ENCODE peak calls at places on chromosomes 4 and X, in eight cellular contexts. One of them, this sample, is unnamed. For H3K4me1, the result is how much of the 10 kb centered on the place peaks cover.

GRCh38 chr4:83629945-83630684 is 94.2 kb downstream of the GPAT3 start:
- DNase-seq in uterus: peak
- DNase-seq in tibial artery: peak
- DNase-seq in OCI-LY7: no peak
- DNase-seq in testis: no peak
- DNase-seq in ovary: no peak
- DNase-seq in CD8-positive, alpha-beta T cell: no peak
- DNase-seq in HAP-1: no peak
- DNase-seq in this sample: no peak

GRCh38 chr4:2755821-2756690 is at the start of gene TNIP2:
- DNase-seq in uterus: peak
- DNase-seq in tibial artery: peak
- DNase-seq in OCI-LY7: peak
- DNase-seq in testis: peak
- DNase-seq in ovary: peak
- DNase-seq in CD8-positive, alpha-beta T cell: peak
- DNase-seq in HAP-1: peak
- DNase-seq in this sample: no peak

GRCh38 chr4:123785515-123785914 is 388.9 kb downstream of the SPRY1 start:
- DNase-seq in uterus: peak
- DNase-seq in tibial artery: peak
- DNase-seq in OCI-LY7: no peak
- DNase-seq in testis: peak
- DNase-seq in ovary: peak
- DNase-seq in CD8-positive, alpha-beta T cell: no peak
- DNase-seq in HAP-1: no peak
- DNase-seq in this sample: peak

GRCh38 chr4:63379750-63380522 is 1029.3 kb downstream of the TECRL start:
- DNase-seq in uterus: no peak
- DNase-seq in tibial artery: no peak
- DNase-seq in OCI-LY7: no peak
- DNase-seq in testis: no peak
- DNase-seq in ovary: no peak
- DNase-seq in CD8-positive, alpha-beta T cell: no peak
- DNase-seq in HAP-1: no peak
- DNase-seq in this sample: no peak

GRCh38 chrX:18390941-18391538 is 34.4 kb upstream of the CDKL5 start:
- DNase-seq in uterus: peak
- DNase-seq in tibial artery: peak
- DNase-seq in OCI-LY7: peak
- DNase-seq in testis: peak
- DNase-seq in ovary: peak
- DNase-seq in CD8-positive, alpha-beta T cell: peak
- DNase-seq in HAP-1: peak
- DNase-seq in this sample: no peak

GRCh38 chr4:154435895-154436294 is 55.7 kb downstream of the DCHS2 start:
- DNase-seq in uterus: no peak
- DNase-seq in tibial artery: no peak
- DNase-seq in OCI-LY7: no peak
- DNase-seq in testis: no peak
- DNase-seq in ovary: no peak
- DNase-seq in CD8-positive, alpha-beta T cell: no peak
- DNase-seq in HAP-1: no peak
- DNase-seq in this sample: no peak

GRCh38 chrX:74090049-74090448 is 213.9 kb upstream of the ZCCHC13 start:
- DNase-seq in uterus: no peak
- DNase-seq in tibial artery: no peak
- DNase-seq in OCI-LY7: no peak
- DNase-seq in testis: no peak
- DNase-seq in ovary: no peak
- DNase-seq in CD8-positive, alpha-beta T cell: no peak
- DNase-seq in HAP-1: no peak
- DNase-seq in this sample: no peak

GRCh38 chr4:22339491-22339890 is 176.4 kb downstream of the ADGRA3 start:
- DNase-seq in uterus: no peak
- DNase-seq in tibial artery: no peak
- DNase-seq in OCI-LY7: no peak
- DNase-seq in testis: peak
- DNase-seq in ovary: no peak
- DNase-seq in CD8-positive, alpha-beta T cell: no peak
- DNase-seq in HAP-1: no peak
- DNase-seq in this sample: no peak

GRCh38 chr4:53592128-53592527 is 842 bp upstream of the LNX1 start:
- DNase-seq in uterus: no peak
- DNase-seq in tibial artery: no peak
- DNase-seq in OCI-LY7: no peak
- DNase-seq in testis: no peak
- DNase-seq in ovary: no peak
- DNase-seq in CD8-positive, alpha-beta T cell: no peak
- DNase-seq in HAP-1: no peak
- DNase-seq in this sample: no peak

GRCh38 chr4:140071806-140072205 is 82.2 kb downstream of the MAML3 start:
- DNase-seq in uterus: no peak
- DNase-seq in tibial artery: no peak
- DNase-seq in OCI-LY7: no peak
- DNase-seq in testis: no peak
- DNase-seq in ovary: no peak
- DNase-seq in CD8-positive, alpha-beta T cell: peak
- DNase-seq in HAP-1: no peak
- DNase-seq in this sample: no peak

GRCh38 chr4:100786481-100786880 is 268.7 kb upstream of the EMCN start:
- DNase-seq in uterus: peak
- DNase-seq in tibial artery: no peak
- DNase-seq in OCI-LY7: no peak
- DNase-seq in testis: no peak
- DNase-seq in ovary: no peak
- DNase-seq in CD8-positive, alpha-beta T cell: no peak
- DNase-seq in HAP-1: no peak
- DNase-seq in this sample: no peak

GRCh38 chrX:109089359-109089758 is 353.0 kb upstream of the IRS4 start:
- DNase-seq in uterus: no peak
- DNase-seq in tibial artery: no peak
- DNase-seq in OCI-LY7: no peak
- DNase-seq in testis: no peak
- DNase-seq in ovary: no peak
- DNase-seq in CD8-positive, alpha-beta T cell: no peak
- DNase-seq in HAP-1: no peak
- DNase-seq in this sample: no peak

GRCh38 chrX:109795682-109796081 is 62.6 kb upstream of the ACSL4 start:
- DNase-seq in uterus: no peak
- DNase-seq in tibial artery: no peak
- DNase-seq in OCI-LY7: no peak
- DNase-seq in testis: no peak
- DNase-seq in ovary: no peak
- DNase-seq in CD8-positive, alpha-beta T cell: no peak
- DNase-seq in HAP-1: no peak
- DNase-seq in this sample: no peak

GRCh38 chrX:7055386-7056137 is 92.0 kb upstream of the STS start:
- DNase-seq in uterus: no peak
- DNase-seq in tibial artery: no peak
- DNase-seq in OCI-LY7: peak
- DNase-seq in testis: no peak
- DNase-seq in ovary: no peak
- DNase-seq in CD8-positive, alpha-beta T cell: no peak
- DNase-seq in HAP-1: no peak
- DNase-seq in this sample: no peak

GRCh38 chr4:41257257-41257900 is 651 bp downstream of the UCHL1 start:
- DNase-seq in uterus: no peak
- DNase-seq in tibial artery: peak
- DNase-seq in OCI-LY7: peak
- DNase-seq in testis: peak
- DNase-seq in ovary: peak
- DNase-seq in CD8-positive, alpha-beta T cell: no peak
- DNase-seq in HAP-1: no peak
- DNase-seq in this sample: peak

GRCh38 chrX:24424948-24425347 is 40.1 kb upstream of the PDK3 start:
- DNase-seq in uterus: peak
- DNase-seq in tibial artery: peak
- DNase-seq in OCI-LY7: no peak
- DNase-seq in testis: peak
- DNase-seq in ovary: peak
- DNase-seq in CD8-positive, alpha-beta T cell: no peak
- DNase-seq in HAP-1: no peak
- DNase-seq in this sample: no peak

GRCh38 chr4:47104986-47105385 is 73.6 kb downstream of the GABRB1 start:
- DNase-seq in uterus: no peak
- DNase-seq in tibial artery: no peak
- DNase-seq in OCI-LY7: no peak
- DNase-seq in testis: no peak
- DNase-seq in ovary: no peak
- DNase-seq in CD8-positive, alpha-beta T cell: no peak
- DNase-seq in HAP-1: no peak
- DNase-seq in this sample: no peak

DNA sequence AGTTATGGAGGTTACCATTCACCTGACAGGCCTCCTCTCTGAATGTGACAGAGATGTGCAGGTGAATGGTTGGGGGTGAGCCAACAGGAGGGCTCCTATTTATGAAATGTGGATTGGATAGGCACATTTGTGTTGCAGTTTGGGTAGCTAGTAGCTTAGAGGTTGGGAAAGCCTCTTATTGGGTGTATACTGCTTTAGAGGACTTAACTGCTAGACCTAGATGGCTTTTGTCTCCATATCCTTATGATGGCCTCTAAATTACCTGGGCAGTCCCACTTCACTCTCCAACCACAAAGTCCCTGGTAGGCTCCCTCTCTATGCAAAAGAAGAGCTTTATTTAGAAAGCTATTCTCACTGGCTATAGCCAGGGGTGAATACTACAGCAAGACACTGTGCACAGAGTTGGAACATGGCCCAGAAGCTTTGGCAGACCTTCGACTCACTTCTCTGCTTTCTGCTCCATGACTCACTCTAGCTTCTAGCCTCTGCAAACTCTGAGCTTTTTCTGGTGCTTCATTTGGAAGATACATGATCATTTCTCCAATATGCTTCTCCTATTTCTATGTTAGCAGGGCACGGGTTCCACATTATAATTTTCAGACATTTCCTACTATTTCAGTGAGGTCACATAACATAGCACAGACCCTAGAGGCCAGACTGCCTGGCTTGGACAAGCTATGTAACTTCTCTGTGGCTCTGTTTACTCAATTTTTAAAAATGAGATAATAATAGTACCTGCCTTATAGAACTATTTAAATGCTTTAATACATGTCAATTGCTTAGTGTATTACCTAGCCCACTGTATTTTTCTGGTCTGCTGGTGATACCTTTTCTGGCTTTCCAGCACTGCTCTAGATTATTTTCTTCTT is 6.0 kb upstream of the VGLL1 start:
- DNase-seq in uterus: peak
- DNase-seq in tibial artery: peak
- DNase-seq in OCI-LY7: no peak
- DNase-seq in testis: peak
- DNase-seq in ovary: peak
- DNase-seq in CD8-positive, alpha-beta T cell: no peak
- DNase-seq in HAP-1: no peak
- DNase-seq in this sample: no peak
- H3K4me3 ChIP-seq in uterus: no peak
- H3K4me3 ChIP-seq in tibial artery: no peak
- H3K4me3 ChIP-seq in OCI-LY7: no peak
- H3K4me3 ChIP-seq in testis: no peak
- H3K4me3 ChIP-seq in ovary: no peak
- H3K4me3 ChIP-seq in CD8-positive, alpha-beta T cell: no peak
- H3K4me3 ChIP-seq in HAP-1: no peak
- H3K4me3 ChIP-seq in this sample: no peak

GRCh38 chr4:81398379-81398778 is 73.3 kb downstream of the RASGEF1B start:
- DNase-seq in uterus: no peak
- DNase-seq in tibial artery: no peak
- DNase-seq in OCI-LY7: no peak
- DNase-seq in testis: no peak
- DNase-seq in ovary: no peak
- DNase-seq in CD8-positive, alpha-beta T cell: no peak
- DNase-seq in HAP-1: no peak
- DNase-seq in this sample: no peak
- H3K4me1 ChIP-seq in uterus: under half
- H3K4me1 ChIP-seq in tibial artery: under half
- H3K4me1 ChIP-seq in OCI-LY7: under half
- H3K4me1 ChIP-seq in testis: under half
- H3K4me1 ChIP-seq in ovary: under half
- H3K4me1 ChIP-seq in CD8-positive, alpha-beta T cell: under half
- H3K4me1 ChIP-seq in HAP-1: under half
- H3K4me1 ChIP-seq in this sample: under half

GRCh38 chr4:170089274-170089742 is 448 bp downstream of the AADAT start:
- DNase-seq in uterus: peak
- DNase-seq in tibial artery: no peak
- DNase-seq in OCI-LY7: no peak
- DNase-seq in testis: peak
- DNase-seq in ovary: peak
- DNase-seq in CD8-positive, alpha-beta T cell: no peak
- DNase-seq in HAP-1: peak
- DNase-seq in this sample: no peak

GRCh38 chr4:170089743-170090666 is at the start of gene AADAT:
- DNase-seq in uterus: peak
- DNase-seq in tibial artery: peak
- DNase-seq in OCI-LY7: no peak
- DNase-seq in testis: peak
- DNase-seq in ovary: peak
- DNase-seq in CD8-positive, alpha-beta T cell: no peak
- DNase-seq in HAP-1: peak
- DNase-seq in this sample: peak

GRCh38 chr4:170090667-170091052 is 904 bp upstream of the AADAT start:
- DNase-seq in uterus: no peak
- DNase-seq in tibial artery: no peak
- DNase-seq in OCI-LY7: no peak
- DNase-seq in testis: no peak
- DNase-seq in ovary: no peak
- DNase-seq in CD8-positive, alpha-beta T cell: no peak
- DNase-seq in HAP-1: no peak
- DNase-seq in this sample: no peak

GRCh38 chr4:170087163-170087700 is 2.5 kb downstream of the AADAT start:
- DNase-seq in uterus: no peak
- DNase-seq in tibial artery: no peak
- DNase-seq in OCI-LY7: no peak
- DNase-seq in testis: no peak
- DNase-seq in ovary: no peak
- DNase-seq in CD8-positive, alpha-beta T cell: no peak
- DNase-seq in HAP-1: peak
- DNase-seq in this sample: no peak

GRCh38 chr4:170088686-170089085 is 1.1 kb downstream of the AADAT start:
- DNase-seq in uterus: no peak
- DNase-seq in tibial artery: no peak
- DNase-seq in OCI-LY7: no peak
- DNase-seq in testis: no peak
- DNase-seq in ovary: no peak
- DNase-seq in CD8-positive, alpha-beta T cell: no peak
- DNase-seq in HAP-1: no peak
- DNase-seq in this sample: no peak
- H3K4me3 ChIP-seq in uterus: peak
- H3K4me3 ChIP-seq in tibial artery: peak
- H3K4me3 ChIP-seq in OCI-LY7: no peak
- H3K4me3 ChIP-seq in testis: no peak
- H3K4me3 ChIP-seq in ovary: peak
- H3K4me3 ChIP-seq in CD8-positive, alpha-beta T cell: no peak
- H3K4me3 ChIP-seq in HAP-1: peak
- H3K4me3 ChIP-seq in this sample: no peak

DNA sequence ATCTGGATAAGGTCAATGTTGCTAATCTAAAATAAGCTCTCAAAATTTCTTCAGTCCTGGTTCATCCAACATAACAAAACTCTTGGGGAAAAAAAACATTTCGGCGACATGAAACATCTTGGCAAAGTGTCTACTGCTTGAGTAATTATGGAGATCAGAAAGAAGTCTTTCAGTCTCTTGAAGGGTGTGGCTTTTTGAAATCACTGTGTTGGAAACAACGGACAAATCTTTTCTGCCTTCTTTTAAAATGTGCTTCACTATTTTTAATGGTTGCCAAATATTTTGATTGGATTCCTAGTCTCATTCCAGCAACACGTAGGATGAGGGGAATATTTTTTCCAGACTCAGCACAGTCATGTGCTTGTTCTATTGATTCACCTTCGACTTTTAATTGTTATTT is 138.6 kb downstream of the KLHL8 start:
- DNase-seq in uterus: no peak
- DNase-seq in tibial artery: no peak
- DNase-seq in OCI-LY7: no peak
- DNase-seq in testis: no peak
- DNase-seq in ovary: no peak
- DNase-seq in CD8-positive, alpha-beta T cell: no peak
- DNase-seq in HAP-1: no peak
- DNase-seq in this sample: no peak
- H3K4me1 ChIP-seq in uterus: under half
- H3K4me1 ChIP-seq in tibial artery: half or more
- H3K4me1 ChIP-seq in OCI-LY7: under half
- H3K4me1 ChIP-seq in testis: under half
- H3K4me1 ChIP-seq in ovary: under half
- H3K4me1 ChIP-seq in CD8-positive, alpha-beta T cell: under half
- H3K4me1 ChIP-seq in HAP-1: under half
- H3K4me1 ChIP-seq in this sample: under half